ENCODE peak calls at places on chromosomes 12 and 14, in seven cellular contexts. One of them, this sample, is unnamed.

GRCh38 chr12:76495556-76495955 is 64.0 kb downstream of the OSBPL8 start:
- DNase-seq in neural progenitor cell: no peak
- DNase-seq in H1: no peak
- DNase-seq in naive thymus-derived CD4-positive, alpha-beta T cell: no peak
- DNase-seq in CD4-positive, CD25-positive, alpha-beta regulatory T cell: no peak
- DNase-seq in hepatocyte: no peak
- DNase-seq in upper lobe of right lung: no peak
- DNase-seq in this sample: no peak

GRCh38 chr12:17371491-17372290 is 718.3 kb downstream of the RERGL start:
- DNase-seq in naive thymus-derived CD4-positive, alpha-beta T cell: no peak
- DNase-seq in neural progenitor cell: no peak
- DNase-seq in upper lobe of right lung: no peak
- DNase-seq in H1: no peak
- DNase-seq in hepatocyte: no peak
- DNase-seq in CD4-positive, CD25-positive, alpha-beta regulatory T cell: no peak
- DNase-seq in this sample: no peak

GRCh38 chr14:99513183-99513694 is 32.0 kb downstream of the CCNK start:
- DNase-seq in CD4-positive, CD25-positive, alpha-beta regulatory T cell: peak; percentile 1
- DNase-seq in H1: no peak
- DNase-seq in upper lobe of right lung: no peak
- DNase-seq in naive thymus-derived CD4-positive, alpha-beta T cell: no peak
- DNase-seq in hepatocyte: peak; percentile 3
- DNase-seq in neural progenitor cell: no peak
- DNase-seq in this sample: no peak

GRCh38 chr12:88947486-88948043 is 367.3 kb upstream of the KITLG start:
- DNase-seq in upper lobe of right lung: no peak
- DNase-seq in naive thymus-derived CD4-positive, alpha-beta T cell: no peak
- DNase-seq in hepatocyte: no peak
- DNase-seq in H1: no peak
- DNase-seq in neural progenitor cell: no peak
- DNase-seq in CD4-positive, CD25-positive, alpha-beta regulatory T cell: no peak
- DNase-seq in this sample: no peak

GRCh38 chr14:101813171-101813759 is 51.8 kb downstream of the PPP2R5C start:
- DNase-seq in naive thymus-derived CD4-positive, alpha-beta T cell: no peak
- DNase-seq in H1: no peak
- DNase-seq in CD4-positive, CD25-positive, alpha-beta regulatory T cell: no peak
- DNase-seq in neural progenitor cell: no peak
- DNase-seq in hepatocyte: no peak
- DNase-seq in upper lobe of right lung: no peak
- DNase-seq in this sample: no peak

GRCh38 chr14:100134591-100134990 is 24.9 kb downstream of the DEGS2 start:
- DNase-seq in CD4-positive, CD25-positive, alpha-beta regulatory T cell: no peak
- DNase-seq in hepatocyte: no peak
- DNase-seq in naive thymus-derived CD4-positive, alpha-beta T cell: no peak
- DNase-seq in neural progenitor cell: no peak
- DNase-seq in H1: no peak
- DNase-seq in upper lobe of right lung: no peak
- DNase-seq in this sample: no peak

GRCh38 chr14:100246136-100246535 is 7.2 kb downstream of the YY1 start:
- DNase-seq in neural progenitor cell: no peak
- DNase-seq in CD4-positive, CD25-positive, alpha-beta regulatory T cell: no peak
- DNase-seq in upper lobe of right lung: no peak
- DNase-seq in H1: no peak
- DNase-seq in naive thymus-derived CD4-positive, alpha-beta T cell: no peak
- DNase-seq in hepatocyte: no peak
- DNase-seq in this sample: no peak

GRCh38 chr14:53509227-53509822 is 356.2 kb upstream of the DDHD1 start:
- DNase-seq in neural progenitor cell: peak; percentile 9
- DNase-seq in upper lobe of right lung: no peak
- DNase-seq in CD4-positive, CD25-positive, alpha-beta regulatory T cell: no peak
- DNase-seq in hepatocyte: peak; percentile 75
- DNase-seq in H1: no peak
- DNase-seq in naive thymus-derived CD4-positive, alpha-beta T cell: no peak
- DNase-seq in this sample: no peak

DNA sequence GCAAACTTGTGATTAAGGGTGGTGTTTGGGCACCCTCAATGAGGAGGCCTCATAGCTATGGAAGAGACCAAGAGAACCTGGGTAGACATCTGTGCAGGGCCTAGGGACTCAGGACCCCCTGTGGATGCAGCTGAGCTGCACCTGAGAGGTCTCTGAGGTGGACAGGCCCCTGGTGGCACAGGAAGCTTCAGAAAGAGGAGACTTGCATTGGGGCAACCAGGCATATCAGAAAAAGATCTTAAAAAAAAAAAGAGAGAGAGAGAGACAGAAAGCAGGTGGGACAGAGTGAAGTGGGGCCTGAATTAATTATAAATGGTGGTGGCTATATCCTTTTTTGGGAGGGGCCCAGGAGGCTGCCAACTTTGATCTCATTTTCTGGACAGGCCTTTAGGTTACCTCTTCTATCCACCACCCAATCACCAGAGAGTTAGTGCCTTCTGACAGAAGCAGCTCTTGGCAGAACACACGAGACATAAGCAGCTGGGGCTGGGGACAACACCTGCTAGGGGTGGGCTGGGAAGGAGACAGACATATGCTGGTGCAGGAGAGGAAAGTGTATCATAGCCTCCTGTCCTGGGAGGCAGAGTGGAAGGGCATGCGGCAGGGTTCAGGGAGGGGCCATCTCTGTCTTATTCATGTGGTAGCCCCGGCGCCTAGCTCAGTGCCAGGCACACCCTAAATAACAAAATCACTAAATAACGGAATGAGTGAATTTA is 46.6 kb upstream of the ATP23 start:
- DNase-seq in hepatocyte: no peak
- DNase-seq in naive thymus-derived CD4-positive, alpha-beta T cell: no peak
- DNase-seq in CD4-positive, CD25-positive, alpha-beta regulatory T cell: no peak
- DNase-seq in neural progenitor cell: no peak
- DNase-seq in H1: no peak
- DNase-seq in upper lobe of right lung: no peak
- DNase-seq in this sample: peak; percentile 73
- H3K4me1 ChIP-seq in hepatocyte: peaks cover 73% of the 10 kb centered on the region
- H3K4me1 ChIP-seq in naive thymus-derived CD4-positive, alpha-beta T cell: peaks cover 30% of the 10 kb centered on the region
- H3K4me1 ChIP-seq in CD4-positive, CD25-positive, alpha-beta regulatory T cell: peaks cover 49% of the 10 kb centered on the region
- H3K4me1 ChIP-seq in neural progenitor cell: peaks cover 50% of the 10 kb centered on the region
- H3K4me1 ChIP-seq in H1: peaks cover 12% of the 10 kb centered on the region
- H3K4me1 ChIP-seq in upper lobe of right lung: peaks cover 90% of the 10 kb centered on the region
- H3K4me1 ChIP-seq in this sample: peaks cover 76% of the 10 kb centered on the region

DNA sequence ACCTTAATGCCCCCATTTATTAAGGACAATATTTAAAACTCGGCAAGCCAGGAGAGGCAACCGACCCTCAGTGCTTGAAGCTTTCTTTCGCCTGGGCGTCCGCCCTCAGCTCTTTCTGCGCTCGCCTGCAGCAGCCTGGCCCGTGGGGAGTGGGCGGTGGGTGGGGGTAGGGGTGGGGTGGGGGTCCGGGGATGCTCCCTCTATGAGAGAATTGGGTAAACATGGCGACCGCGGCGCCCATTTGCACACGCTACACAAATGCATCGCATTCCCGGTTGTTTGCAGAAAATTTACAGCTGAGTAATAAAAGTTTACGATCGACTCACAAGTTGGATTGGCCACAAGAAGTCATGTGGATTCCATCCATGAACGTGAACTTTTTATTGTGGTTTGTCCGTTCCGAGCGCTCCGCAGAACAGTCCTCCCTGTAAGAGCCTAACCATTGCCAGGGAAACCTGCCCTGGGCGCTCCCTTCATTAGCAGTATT is 7.7 kb downstream of the HOXC8 start:
- DNase-seq in upper lobe of right lung: no peak
- DNase-seq in CD4-positive, CD25-positive, alpha-beta regulatory T cell: no peak
- DNase-seq in neural progenitor cell: no peak
- DNase-seq in hepatocyte: peak; percentile 76
- DNase-seq in H1: no peak
- DNase-seq in naive thymus-derived CD4-positive, alpha-beta T cell: no peak
- DNase-seq in this sample: peak; percentile 63
- H3K4me3 ChIP-seq in upper lobe of right lung: peak overlapping the region; percentile 48
- H3K4me3 ChIP-seq in CD4-positive, CD25-positive, alpha-beta regulatory T cell: no peak overlapping the region
- H3K4me3 ChIP-seq in neural progenitor cell: no peak overlapping the region
- H3K4me3 ChIP-seq in hepatocyte: peak overlapping the region; percentile 62
- H3K4me3 ChIP-seq in H1: no peak overlapping the region
- H3K4me3 ChIP-seq in naive thymus-derived CD4-positive, alpha-beta T cell: no peak overlapping the region
- H3K4me3 ChIP-seq in this sample: peak overlapping the region; percentile 56

GRCh38 chr12:54412348-54412747 is 6.7 kb downstream of the ITGA5 start:
- DNase-seq in naive thymus-derived CD4-positive, alpha-beta T cell: no peak
- DNase-seq in H1: no peak
- DNase-seq in CD4-positive, CD25-positive, alpha-beta regulatory T cell: no peak
- DNase-seq in upper lobe of right lung: no peak
- DNase-seq in hepatocyte: no peak
- DNase-seq in neural progenitor cell: no peak
- DNase-seq in this sample: no peak
- H3K4me1 ChIP-seq in naive thymus-derived CD4-positive, alpha-beta T cell: peaks cover 64% of the 10 kb centered on the region
- H3K4me1 ChIP-seq in H1: no peaks in the 10 kb centered on the region
- H3K4me1 ChIP-seq in CD4-positive, CD25-positive, alpha-beta regulatory T cell: peaks cover 65% of the 10 kb centered on the region
- H3K4me1 ChIP-seq in upper lobe of right lung: peaks cover 69% of the 10 kb centered on the region
- H3K4me1 ChIP-seq in hepatocyte: peaks cover 3% of the 10 kb centered on the region
- H3K4me1 ChIP-seq in neural progenitor cell: peaks cover 8% of the 10 kb centered on the region
- H3K4me1 ChIP-seq in this sample: peaks cover 42% of the 10 kb centered on the region

DNA sequence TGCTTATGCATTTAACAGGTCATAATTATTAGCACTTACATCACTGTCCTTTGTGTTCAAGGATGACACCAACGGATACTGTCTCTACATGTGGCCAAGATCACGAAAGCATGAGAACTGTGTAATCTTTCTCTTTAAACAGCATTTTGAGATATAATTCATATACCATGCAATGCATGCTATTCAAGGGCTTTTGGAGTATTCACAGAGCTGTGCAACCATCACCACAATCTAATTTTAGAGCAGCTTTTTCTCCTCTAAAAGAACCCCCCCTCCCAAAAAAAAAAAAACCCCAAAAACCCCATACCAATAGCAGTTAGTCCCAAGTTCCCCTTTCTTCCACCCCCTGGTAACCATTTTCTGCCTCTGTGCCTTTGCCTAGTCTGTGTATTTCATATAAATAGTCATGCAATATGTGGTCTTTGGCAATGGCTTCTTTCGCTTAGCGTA is 60.6 kb downstream of the SPRING1 start:
- DNase-seq in H1: no peak
- DNase-seq in upper lobe of right lung: no peak
- DNase-seq in neural progenitor cell: no peak
- DNase-seq in naive thymus-derived CD4-positive, alpha-beta T cell: no peak
- DNase-seq in hepatocyte: no peak
- DNase-seq in CD4-positive, CD25-positive, alpha-beta regulatory T cell: no peak
- DNase-seq in this sample: no peak
- H3K4me3 ChIP-seq in H1: no peak overlapping the region
- H3K4me3 ChIP-seq in upper lobe of right lung: no peak overlapping the region
- H3K4me3 ChIP-seq in neural progenitor cell: no peak overlapping the region
- H3K4me3 ChIP-seq in naive thymus-derived CD4-positive, alpha-beta T cell: no peak overlapping the region
- H3K4me3 ChIP-seq in hepatocyte: no peak overlapping the region
- H3K4me3 ChIP-seq in CD4-positive, CD25-positive, alpha-beta regulatory T cell: no peak overlapping the region
- H3K4me3 ChIP-seq in this sample: no peak overlapping the region

This sample was measured in SJSA1.